ENCODE peak calls at places on chromosomes 12 and 14, in nine cellular contexts. A, F, M, S, D, X, K, G and L are unnamed samples.
A peak's percentile ranks its signal among the peaks of the same experiment; 100 is the strongest.

GRCh38 chr14:95021588-95021987 is 135.7 kb downstream of the DICER1 start:
- DNase-seq in G (no peak), S (no peak), X (no peak), M (no peak), F (no peak), K (no peak), A (no peak), D (no peak), L (no peak)

GRCh38 chr14:67768219-67768618 is 48.2 kb downstream of the ZFYVE26 start:
- DNase-seq in F (no peak), S (no peak), K (no peak), X (no peak), A (no peak), G (no peak), M (no peak), D (no peak), L (no peak)

GRCh38 chr12:79857675-79858074 is 77.2 kb downstream of the PPP1R12A start:
- DNase-seq in S (no peak), X (no peak), K (no peak), F (no peak), G (no peak), A (no peak), D (no peak), M (no peak), L (no peak)

GRCh38 chr12:87661770-87662402 is 367.3 kb downstream of the C12orf50 start:
- DNase-seq in D (peak; percentile 25), S (no peak), G (no peak), X (no peak), M (no peak), F (no peak), A (no peak), K (peak; percentile 15), L (peak; percentile 3)

GRCh38 chr14:63388766-63389431 is 70.2 kb upstream of the GPHB5 start:
- DNase-seq in M (peak; percentile 67), X (peak; percentile 63), F (no peak), G (peak; percentile 75), D (peak; percentile 66), S (peak; percentile 20), A (peak; percentile 63), K (peak; percentile 27), L (peak; percentile 58)

GRCh38 chr12:123152823-123153222 is 1.9 kb upstream of the PITPNM2 start:
- DNase-seq in D (no peak), S (no peak), F (no peak), X (no peak), G (no peak), A (no peak), M (no peak), K (no peak), L (no peak)

GRCh38 chr14:89910706-89911017 is 43.9 kb downstream of the EFCAB11 start:
- DNase-seq in S (no peak), D (no peak), M (no peak), F (no peak), K (no peak), X (no peak), A (no peak), G (no peak), L (no peak)

GRCh38 chr12:93780115-93780641 is 103.0 kb downstream of the CRADD start:
- DNase-seq in G (no peak), F (no peak), A (no peak), S (no peak), K (no peak), X (no peak), D (peak; percentile 59), M (no peak), L (peak; percentile 53)

GRCh38 chr12:46452776-46453175 is 80.2 kb upstream of the SLC38A2 start:
- DNase-seq in X (no peak), D (no peak), K (no peak), F (no peak), G (no peak), A (no peak), M (no peak), S (no peak), L (no peak)

GRCh38 chr12:57620936-57621496 is 9.8 kb downstream of the ARHGEF25 start:
- DNase-seq in X (peak; percentile 42), F (no peak), M (no peak), A (no peak), K (no peak), S (no peak), G (peak; percentile 23), D (no peak), L (no peak)

GRCh38 chr14:66476964-66477363 is 9.2 kb upstream of the CCDC196 start:
- DNase-seq in A (no peak), X (no peak), K (peak; percentile 9), S (no peak), F (no peak), D (peak; percentile 58), M (no peak), G (no peak), L (peak; percentile 9)

GRCh38 chr14:30779210-30779609 is 95.1 kb upstream of the COCH start:
- DNase-seq in A (no peak), X (no peak), G (no peak), K (no peak), S (no peak), F (no peak), D (peak; percentile 54), M (no peak), L (peak; percentile 48)

GRCh38 chr12:71652656-71653055 is 11.0 kb downstream of the ZFC3H1 start:
- DNase-seq in A (no peak), F (no peak), S (no peak), K (no peak), M (no peak), D (peak; percentile 12), X (no peak), G (no peak), L (no peak)

GRCh38 chr14:35341454-35342159 is 49.4 kb downstream of the PSMA6 start:
- DNase-seq in M (peak; percentile 85), S (peak; percentile 69), F (peak; percentile 55), D (peak; percentile 49), A (no peak), X (peak; percentile 98), K (peak; percentile 96), G (no peak), L (peak; percentile 72)

GRCh38 chr12:127284870-127285431 is 982.0 kb upstream of the TMEM132C start:
- DNase-seq in S (peak; percentile 49), X (peak; percentile 37), M (no peak), G (no peak), K (no peak), F (no peak), A (no peak), D (peak; percentile 51), L (peak; percentile 81)

GRCh38 chr12:56150563-56150962 is 1.8 kb upstream of the MYL6B start:
- DNase-seq in X (no peak), G (no peak), F (no peak), D (peak; percentile 53), A (no peak), S (no peak), K (no peak), M (no peak), L (peak; percentile 43)

GRCh38 chr12:62933871-62934798 is 815 bp downstream of the PPM1H start:
- DNase-seq in D (peak; percentile 37), F (no peak), S (peak; percentile 38), M (peak; percentile 61), K (peak; percentile 42), G (peak; percentile 49), A (no peak), X (peak; percentile 52), L (peak; percentile 4)

GRCh38 chr12:112714166-112714565 is 77.4 kb upstream of the RPH3A start:
- DNase-seq in M (no peak), D (no peak), K (no peak), G (no peak), F (no peak), S (no peak), A (no peak), X (no peak), L (no peak)

GRCh38 chr14:99946652-99947489 is 118.4 kb upstream of the EVL start:
- DNase-seq in A (peak; percentile 67), K (no peak), S (peak; percentile 60), F (no peak), G (peak; percentile 66), X (no peak), M (peak; percentile 64), D (no peak), L (no peak)

GRCh38 chr12:54131641-54132280 is 57.0 kb downstream of the SMUG1 start:
- DNase-seq in G (peak; percentile 27), A (no peak), K (no peak), S (no peak), F (no peak), M (no peak), X (no peak), D (no peak), L (no peak)

GRCh38 chr14:97916669-97917068 is 1119.5 kb downstream of the VRK1 start:
- DNase-seq in M (no peak), A (no peak), G (no peak), D (no peak), F (no peak), S (no peak), K (no peak), X (no peak), L (no peak)

GRCh38 chr14:84579292-84579691 is 950.7 kb upstream of the FLRT2 start:
- DNase-seq in X (no peak), F (no peak), A (no peak), G (no peak), M (no peak), K (no peak), D (no peak), S (no peak), L (no peak)

GRCh38 chr14:49497725-49498348 is 88.3 kb downstream of the RPS29 start:
- DNase-seq in X (no peak), F (no peak), D (peak; percentile 74), K (peak; percentile 32), M (peak; percentile 83), S (no peak), G (peak; percentile 22), A (no peak), L (peak; percentile 74)

GRCh38 chr12:79233341-79233761 is 368.8 kb downstream of the SYT1 start:
- DNase-seq in G (no peak), K (no peak), S (no peak), A (no peak), F (no peak), D (no peak), M (no peak), X (no peak), L (no peak)

GRCh38 chr14:105541218-105541617 is 14.8 kb downstream of the TMEM121 start:
- DNase-seq in M (no peak), K (no peak), X (no peak), D (no peak), A (no peak), F (no peak), S (no peak), G (no peak), L (no peak)

GRCh38 chr12:123119808-123120207 is 31.1 kb downstream of the PITPNM2 start:
- DNase-seq in F (no peak), G (no peak), K (no peak), S (no peak), X (no peak), A (peak; percentile 50), D (no peak), M (no peak), L (no peak)

GRCh38 chr14:54147285-54147684 is 190.7 kb upstream of the BMP4 start:
- DNase-seq in F (no peak), G (no peak), A (no peak), M (no peak), X (no peak), S (no peak), D (peak; percentile 88), K (peak; percentile 80), L (peak; percentile 12)